ENCODE peak calls at places on chromosomes 12 and 14, in six cellular contexts. C is psoas muscle; Q is sigmoid colon; N is left lung; Y is CD8-positive, alpha-beta memory T cell; K is gastrocnemius medialis. A is an unnamed sample. For H3K4me1, the result is how much of the 10 kb centered on the place peaks cover.

GRCh38 chr12:108119126-108119973 is 9.7 kb upstream of the WSCD2 start:
- DNase-seq in C (no peak), Y (no peak), Q (no peak), N (no peak), K (no peak), A (no peak)

GRCh38 chr14:66225337-66225736 is 260.8 kb upstream of the CCDC196 start:
- DNase-seq in Q (no peak), Y (no peak), C (no peak), N (no peak), K (no peak), A (no peak)

GRCh38 chr14:24150993-24151392 is 3.7 kb downstream of the RNF31 start:
- DNase-seq in Q (no peak), K (no peak), C (no peak), N (no peak), Y (no peak), A (no peak)

GRCh38 chr14:94473666-94474410 is 2.2 kb downstream of the SERPINA9 start:
- DNase-seq in Q (no peak), K (no peak), C (no peak), Y (no peak), N (no peak), A (peak)

GRCh38 chr14:23057757-23058653 is 685 bp upstream of the CDH24 start:
- DNase-seq in N (peak), C (peak), K (peak), Y (peak), Q (peak), A (peak)

GRCh38 chr14:99958380-99958779 is 106.8 kb upstream of the EVL start:
- DNase-seq in Y (no peak), K (no peak), N (no peak), Q (peak), C (no peak), A (no peak)

GRCh38 chr14:23725980-23726746 is 90.0 kb downstream of the DHRS2 start:
- DNase-seq in K (no peak), C (no peak), Y (no peak), Q (no peak), N (no peak), A (no peak)

GRCh38 chr14:63286071-63286470 is 32.7 kb downstream of the GPHB5 start:
- DNase-seq in N (no peak), Q (no peak), K (no peak), C (no peak), Y (no peak), A (no peak)

GRCh38 chr12:43742106-43742505 is 16.5 kb downstream of the PUS7L start:
- DNase-seq in K (no peak), C (no peak), N (no peak), Q (no peak), Y (no peak), A (no peak)

GRCh38 chr12:48021485-48022179 is 17.4 kb upstream of the COL2A1 start:
- DNase-seq in Q (no peak), Y (no peak), K (no peak), C (no peak), N (peak), A (no peak)

GRCh38 chr14:96754845-96755184 is 42.4 kb upstream of the VRK1 start:
- DNase-seq in N (no peak), K (no peak), Q (peak), Y (no peak), C (no peak), A (no peak)

GRCh38 chr14:78519863-78520262 is 349.7 kb downstream of the NRXN3 start:
- DNase-seq in K (no peak), Y (no peak), Q (no peak), N (no peak), C (no peak), A (no peak)

GRCh38 chr14:33509927-33510535 is 440.8 kb downstream of the EGLN3 start:
- DNase-seq in Y (no peak), K (no peak), C (no peak), Q (no peak), N (no peak), A (no peak)

GRCh38 chr14:90534838-90535555 is 138.2 kb downstream of the CALM1 start:
- DNase-seq in C (no peak), K (no peak), Q (no peak), Y (no peak), N (no peak), A (no peak)

GRCh38 chr12:29655861-29656260 is 127.9 kb downstream of the TMTC1 start:
- DNase-seq in Q (no peak), Y (no peak), C (peak), N (no peak), K (no peak), A (no peak)

GRCh38 chr14:96274122-96274910 is 18.3 kb downstream of the BDKRB1 start:
- DNase-seq in C (no peak), N (no peak), K (no peak), Q (no peak), Y (no peak), A (no peak)

GRCh38 chr14:36718216-36718615 is 56.6 kb downstream of the PAX9 start:
- DNase-seq in C (no peak), Y (no peak), K (no peak), Q (no peak), N (no peak), A (no peak)

GRCh38 chr12:94218244-94218643 is 69.9 kb downstream of the PLXNC1 start:
- DNase-seq in Q (no peak), C (no peak), K (no peak), N (no peak), Y (no peak), A (no peak)

GRCh38 chr12:28958553-28959195 is 190.4 kb upstream of the FAR2 start:
- DNase-seq in C (no peak), Y (no peak), N (no peak), K (no peak), Q (no peak), A (no peak)

GRCh38 chr14:22071001-22071400 is 397.4 kb upstream of the OR4E1 start:
- DNase-seq in Y (no peak), C (no peak), N (no peak), Q (no peak), K (no peak), A (no peak)

GRCh38 chr14:61710853-61711817 is 15.8 kb downstream of the HIF1A start:
- DNase-seq in Y (no peak), C (no peak), Q (no peak), K (no peak), N (no peak), A (no peak)

GRCh38 chr14:21039059-21039422 is 3.1 kb upstream of the RNASE7 start:
- DNase-seq in C (peak), N (peak), Y (no peak), Q (peak), K (peak), A (no peak)

GRCh38 chr14:51653096-51653814 is 1.5 kb downstream of the FRMD6 start:
- DNase-seq in Y (no peak), Q (no peak), K (no peak), C (no peak), N (no peak), A (no peak)

GRCh38 chr14:29536886-29537511 is 390.6 kb downstream of the PRKD1 start:
- DNase-seq in K (no peak), Y (no peak), N (no peak), Q (no peak), C (no peak), A (no peak)

GRCh38 chr12:57048423-57048822 is 1.5 kb downstream of the MYO1A start:
- DNase-seq in Q (no peak), K (no peak), N (no peak), Y (no peak), C (no peak), A (no peak)

GRCh38 chr12:219891-220352 is 6.0 kb upstream of the SLC6A12 start:
- DNase-seq in N (peak), Q (no peak), K (no peak), C (peak), Y (no peak), A (no peak)

DNA sequence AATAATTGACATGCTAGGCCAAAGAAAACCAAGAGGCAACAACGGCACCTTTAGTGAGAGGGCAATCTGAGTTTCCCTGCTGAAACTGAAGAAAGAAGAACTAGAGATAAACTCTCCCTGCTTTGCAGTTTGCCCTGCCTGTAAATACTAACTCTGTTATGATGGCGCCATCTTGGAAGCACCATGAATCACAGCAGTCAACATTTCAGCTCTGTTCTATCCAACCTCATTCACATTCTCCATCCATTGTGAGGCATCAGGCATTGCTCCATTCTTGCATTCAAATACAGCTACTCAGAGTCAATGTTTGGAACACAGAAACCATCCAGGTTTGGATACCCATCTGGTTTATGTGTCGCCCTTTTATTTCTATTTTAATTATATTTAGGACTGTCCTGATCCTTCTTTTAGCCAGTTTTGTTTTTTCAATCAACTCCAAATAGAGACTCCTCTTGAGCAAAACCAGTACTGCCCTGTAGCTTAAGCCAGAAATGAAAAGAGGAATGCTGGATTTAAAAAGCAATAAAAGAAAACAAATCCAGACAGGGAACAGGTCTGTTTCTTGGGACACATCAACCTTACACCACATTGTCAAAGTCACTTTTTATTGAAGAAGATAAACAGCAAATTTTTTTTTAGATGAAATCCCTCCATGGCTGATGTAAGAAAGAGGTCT is 33.4 kb upstream of the PPM1A start:
- DNase-seq in C (no peak), K (no peak), Y (no peak), N (no peak), Q (no peak), A (no peak)
- H3K27ac ChIP-seq in C (peak), K (no peak), Y (no peak), N (no peak), Q (peak), A (no peak)

DNA sequence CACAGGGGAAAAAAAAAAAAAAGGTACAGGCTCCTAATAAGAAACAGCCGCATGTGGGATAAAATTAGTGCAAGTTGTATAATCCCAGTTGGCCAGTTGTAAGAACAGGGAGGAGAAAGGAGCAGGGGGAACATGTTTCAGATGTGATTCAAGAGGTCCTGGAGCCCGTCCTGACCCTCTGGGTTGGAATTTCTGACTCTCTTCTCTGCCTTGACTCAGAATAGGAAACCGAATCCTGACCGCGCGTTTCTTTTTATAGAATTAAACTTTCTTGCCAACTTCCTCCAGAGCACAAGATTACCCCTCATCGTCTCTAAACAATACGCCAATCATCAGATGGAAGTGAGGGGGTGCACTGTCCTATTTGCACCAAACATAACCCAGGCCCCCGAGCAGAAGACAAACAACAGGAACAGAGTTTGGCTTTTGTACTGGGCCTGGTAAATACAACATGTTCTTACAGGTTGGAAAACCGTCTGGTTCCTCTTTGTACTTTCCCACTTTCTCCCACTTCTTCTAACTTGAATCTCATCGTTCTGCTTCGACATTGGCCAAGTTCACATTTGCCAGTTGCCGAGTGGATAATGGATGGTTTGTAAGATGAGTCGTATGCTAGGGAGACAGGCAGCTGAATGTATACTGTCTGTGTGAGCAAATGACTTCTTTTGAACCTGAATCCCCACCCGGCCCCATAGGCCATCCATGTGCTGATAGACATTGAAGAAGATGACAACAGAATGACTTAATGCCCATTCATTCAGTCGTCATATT is 42.5 kb upstream of the MED13L start:
- DNase-seq in N (peak), Q (peak), Y (no peak), C (peak), K (peak), A (no peak)
- H3K4me3 ChIP-seq in N (no peak), Q (no peak), Y (no peak), C (peak), K (peak), A (no peak)

DNA sequence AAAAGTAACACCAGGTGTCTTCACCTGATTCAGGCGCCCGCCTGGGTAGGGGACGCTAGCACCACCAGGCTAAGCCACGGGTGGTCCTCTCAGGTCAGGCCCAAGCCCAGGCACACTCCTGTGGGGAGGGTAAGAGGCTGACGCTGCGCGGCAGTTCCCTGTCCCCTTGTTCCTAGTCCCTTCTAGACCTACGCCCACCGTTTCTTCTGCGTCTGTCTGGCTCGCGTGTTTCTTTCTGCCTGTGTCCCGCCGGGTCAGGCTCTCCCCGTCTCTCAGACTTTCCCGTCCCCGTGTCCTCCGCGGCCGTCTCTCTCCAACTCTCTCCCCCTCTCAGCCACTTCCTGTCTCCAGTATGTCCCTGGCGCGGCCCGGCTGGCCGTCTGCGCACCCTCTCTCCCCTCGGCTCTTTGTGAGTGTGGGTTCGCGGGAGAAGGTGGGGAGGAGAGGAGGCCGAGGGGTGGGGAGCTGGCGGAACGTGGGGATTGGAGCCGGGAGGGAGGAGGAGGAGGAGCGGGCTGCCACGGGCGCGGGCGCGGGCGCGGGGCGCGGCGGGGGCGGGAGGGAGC is 3.1 kb upstream of the TNS2 start:
- DNase-seq in K (peak), C (peak), N (peak), Q (peak), Y (no peak), A (no peak)
- H3K4me1 ChIP-seq in K (half or more), C (under half), N (under half), Q (half or more), Y (under half), A (under half)

DNA sequence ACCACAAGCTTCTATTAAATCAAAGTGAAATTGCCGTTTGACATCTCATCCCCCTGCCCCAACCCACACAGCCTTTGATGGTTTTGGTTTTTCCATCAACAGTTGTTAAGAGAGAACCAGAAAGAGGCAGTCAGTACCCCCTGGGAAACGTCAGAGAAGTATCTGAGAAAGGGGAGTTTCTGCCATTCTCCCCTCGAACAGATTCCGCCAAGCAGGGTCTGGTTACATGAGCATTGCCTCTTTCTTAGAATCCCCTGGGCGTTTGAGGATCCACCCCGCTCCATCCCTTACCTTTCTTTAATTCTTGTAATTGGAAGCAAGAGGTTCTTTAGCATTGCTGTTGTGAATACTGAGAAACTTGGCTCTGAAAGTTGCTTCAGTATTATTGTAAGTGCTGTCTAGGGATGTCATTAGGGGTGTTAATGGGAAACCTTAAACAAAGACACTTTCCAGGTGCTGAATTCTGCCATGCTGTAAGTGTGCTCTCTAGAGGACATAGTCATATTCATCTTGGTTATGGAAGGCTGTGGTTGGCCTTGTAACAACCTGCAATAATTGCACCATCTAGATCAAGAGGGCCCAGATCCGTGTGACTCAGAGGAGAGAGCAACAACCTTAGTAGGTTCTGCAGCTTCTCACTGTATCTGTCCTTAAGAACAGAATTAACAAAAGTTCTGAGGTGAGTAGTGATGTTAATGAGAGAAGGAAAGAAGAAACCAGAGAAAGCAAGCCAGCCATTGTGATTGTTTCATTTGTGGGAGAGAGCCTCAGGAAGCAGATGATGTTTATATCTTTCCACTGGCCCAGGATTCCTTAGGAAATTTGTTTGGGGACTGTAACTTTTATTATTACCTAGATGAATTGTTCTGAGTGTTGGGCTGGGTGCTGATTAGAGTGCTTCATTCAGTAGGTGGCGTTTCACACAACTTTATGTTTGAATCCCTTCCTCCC is 8.9 kb downstream of the TMBIM6 start:
- DNase-seq in C (no peak), Q (no peak), Y (no peak), N (no peak), K (peak), A (no peak)
- H3K27ac ChIP-seq in C (peak), Q (no peak), Y (peak), N (peak), K (peak), A (peak)

GRCh38 chr14:101780390-101780789 is 18.9 kb downstream of the PPP2R5C start:
- DNase-seq in Y (no peak), Q (no peak), K (no peak), N (no peak), C (no peak), A (peak)
- H3K4me3 ChIP-seq in Y (no peak), Q (no peak), K (peak), N (peak), C (no peak), A (no peak)

GRCh38 chr14:68544150-68544892 is 248.5 kb downstream of the ZFP36L1 start:
- DNase-seq in K (peak), Q (peak), C (peak), Y (no peak), N (peak), A (no peak)

GRCh38 chr14:68546839-68547238 is 246.0 kb downstream of the ZFP36L1 start:
- DNase-seq in N (no peak), Q (no peak), K (peak), C (no peak), Y (no peak), A (no peak)

GRCh38 chr14:68541128-68541896 is 251.6 kb downstream of the ZFP36L1 start:
- DNase-seq in C (no peak), N (no peak), K (no peak), Q (no peak), Y (no peak), A (no peak)

GRCh38 chr14:68542346-68542745 is 250.5 kb downstream of the ZFP36L1 start:
- DNase-seq in N (no peak), C (no peak), Y (no peak), Q (no peak), K (no peak), A (no peak)

GRCh38 chr14:68543516-68543915 is 249.4 kb downstream of the ZFP36L1 start:
- DNase-seq in Q (no peak), Y (no peak), N (no peak), K (no peak), C (no peak), A (no peak)
- H3K4me1 ChIP-seq in Q (half or more), Y (under half), N (under half), K (half or more), C (half or more), A (half or more)

DNA sequence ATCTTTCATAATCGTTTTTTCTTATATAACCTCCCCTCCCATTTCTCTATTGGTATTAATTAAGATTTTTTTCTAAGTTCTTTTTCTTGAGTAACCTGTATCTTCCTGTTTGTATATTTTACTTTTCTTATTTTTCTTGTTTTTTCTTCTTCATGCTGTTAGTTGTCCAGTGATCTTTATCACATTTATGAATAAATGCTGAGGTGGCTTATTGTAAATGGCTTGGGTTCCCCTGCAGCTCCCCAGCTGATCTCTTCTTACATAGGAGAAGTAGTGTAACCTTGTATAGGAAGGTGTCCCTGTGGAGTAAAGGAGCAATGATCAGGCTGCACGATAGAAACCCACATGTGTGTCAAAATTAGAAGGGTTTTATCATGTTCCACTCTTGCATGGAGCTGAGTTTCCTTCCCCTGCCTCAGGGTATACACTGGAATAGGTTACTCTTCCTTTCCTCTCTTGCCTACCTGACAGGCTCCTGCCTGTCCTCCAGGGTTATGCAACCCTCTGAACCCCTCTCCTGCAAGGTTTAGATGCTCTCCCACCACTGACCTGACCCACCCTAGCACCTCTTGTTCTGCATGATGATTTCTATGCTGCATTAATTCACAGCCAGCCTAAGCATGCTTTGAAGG is 334.8 kb upstream of the RGS6 start:
- DNase-seq in Y (no peak), N (no peak), C (no peak), Q (no peak), K (no peak), A (no peak)
- H3K27ac ChIP-seq in Y (no peak), N (peak), C (no peak), Q (no peak), K (no peak), A (no peak)